ENCODE peak calls at places on chromosome 2, in four cellular contexts. F is NAMALWA, J is mucosa of descending colon, D is cardiac muscle cell. Q is an unnamed sample.

GRCh38 chr2:37644191-37644590 is 27.3 kb downstream of the CDC42EP3 start:
- DNase-seq in F (no peak), J (no peak), D (no peak), Q (no peak)

GRCh38 chr2:29293830-29294438 is 178.7 kb downstream of the CLIP4 start:
- DNase-seq in F (peak), J (no peak), D (peak), Q (peak)

GRCh38 chr2:239960929-239961661 is 64.0 kb downstream of the NDUFA10 start:
- DNase-seq in F (peak), J (no peak), D (no peak), Q (no peak)

GRCh38 chr2:239607795-239608171 is 207.0 kb upstream of the HDAC4 start:
- DNase-seq in F (no peak), J (no peak), D (no peak), Q (no peak)

GRCh38 chr2:524442-524841 is 152.8 kb downstream of the TMEM18 start:
- DNase-seq in F (no peak), J (no peak), D (no peak), Q (no peak)

GRCh38 chr2:125259441-125259840 is 1234.4 kb downstream of the CNTNAP5 start:
- DNase-seq in F (no peak), J (no peak), D (no peak), Q (peak)

GRCh38 chr2:31469648-31470047 is 55.1 kb upstream of the XDH start:
- DNase-seq in F (no peak), J (no peak), D (no peak), Q (no peak)

GRCh38 chr2:231522418-231523180 is 7.6 kb downstream of the NMUR1 start:
- DNase-seq in F (no peak), J (no peak), D (no peak), Q (no peak)

GRCh38 chr2:10303634-10304378 is 1.1 kb downstream of the HPCAL1 start:
- DNase-seq in F (peak), J (peak), D (peak), Q (peak)

GRCh38 chr2:20599861-20600461 is 50.9 kb downstream of the HS1BP3 start:
- DNase-seq in F (no peak), J (no peak), D (no peak), Q (no peak)

GRCh38 chr2:98985905-98986666 is 50.1 kb upstream of the CRACDL start:
- DNase-seq in F (peak), J (no peak), D (no peak), Q (no peak)

GRCh38 chr2:216350214-216350789 is 22.0 kb downstream of the MARCHF4 start:
- DNase-seq in F (no peak), J (no peak), D (no peak), Q (no peak)

GRCh38 chr2:22601007-22601406 is 784.0 kb upstream of the KLHL29 start:
- DNase-seq in F (no peak), J (no peak), D (no peak), Q (no peak)

GRCh38 chr2:200962821-200963128 is 685 bp downstream of the ORC2 start:
- DNase-seq in F (no peak), J (no peak), D (no peak), Q (no peak)

GRCh38 chr2:45494275-45494977 is 116.6 kb downstream of the SRBD1 start:
- DNase-seq in F (peak), J (no peak), D (peak), Q (peak)

GRCh38 chr2:110883401-110883800 is 151.0 kb downstream of the ACOXL start:
- DNase-seq in F (no peak), J (no peak), D (no peak), Q (no peak)

GRCh38 chr2:28268386-28268785 is 124.3 kb upstream of the FOSL2 start:
- DNase-seq in F (no peak), J (no peak), D (no peak), Q (no peak)

GRCh38 chr2:135175177-135175576 is 123.1 kb downstream of the RAB3GAP1 start:
- DNase-seq in F (no peak), J (no peak), D (no peak), Q (no peak)

GRCh38 chr2:26913599-26914285 is 56.7 kb upstream of the MAPRE3 start:
- DNase-seq in F (no peak), J (no peak), D (peak), Q (no peak)

GRCh38 chr2:152532241-152532640 is 185.0 kb downstream of the PRPF40A start:
- DNase-seq in F (no peak), J (no peak), D (no peak), Q (no peak)

GRCh38 chr2:10520926-10521325 is 72.8 kb upstream of the ODC1 start:
- DNase-seq in F (no peak), J (no peak), D (no peak), Q (no peak)

GRCh38 chr2:26640331-26640745 is 828 bp downstream of the CIB4 start:
- DNase-seq in F (no peak), J (no peak), D (peak), Q (no peak)

GRCh38 chr2:620456-621302 is 56.5 kb downstream of the TMEM18 start:
- DNase-seq in F (no peak), J (no peak), D (no peak), Q (no peak)

GRCh38 chr2:20212871-20213503 is 11.9 kb downstream of the SDC1 start:
- DNase-seq in F (no peak), J (no peak), D (no peak), Q (no peak)

GRCh38 chr2:96195410-96196071 is 13.1 kb downstream of the STARD7 start:
- DNase-seq in F (no peak), J (peak), D (no peak), Q (no peak)

GRCh38 chr2:74587664-74588277 is 33.3 kb downstream of the DOK1 start:
- DNase-seq in F (peak), J (peak), D (peak), Q (peak)

GRCh38 chr2:17303054-17303453 is 215.2 kb downstream of the RAD51AP2 start:
- DNase-seq in F (no peak), J (no peak), D (no peak), Q (peak)

GRCh38 chr2:229084467-229084866 is 186.6 kb downstream of the PID1 start:
- DNase-seq in F (no peak), J (no peak), D (no peak), Q (no peak)

GRCh38 chr2:63186331-63186730 is 135.7 kb downstream of the OTX1 start:
- DNase-seq in F (no peak), J (no peak), D (no peak), Q (no peak)

GRCh38 chr2:162677476-162677875 is 161.1 kb downstream of the KCNH7 start:
- DNase-seq in F (no peak), J (no peak), D (no peak), Q (no peak)

GRCh38 chr2:44246436-44246835 is 28.8 kb upstream of the SLC3A1 start:
- DNase-seq in F (no peak), J (no peak), D (no peak), Q (no peak)

GRCh38 chr2:38534746-38535403 is 67.9 kb downstream of the HNRNPLL start:
- DNase-seq in F (no peak), J (peak), D (no peak), Q (no peak)

GRCh38 chr2:151482310-151482709 is 72.6 kb downstream of the RIF1 start:
- DNase-seq in F (no peak), J (no peak), D (no peak), Q (no peak)

GRCh38 chr2:73359915-73360697 is 25.5 kb upstream of the ALMS1 start:
- DNase-seq in F (peak), J (no peak), D (no peak), Q (no peak)

GRCh38 chr2:170034596-170034995 is 143.4 kb upstream of the MYO3B start:
- DNase-seq in F (no peak), J (no peak), D (no peak), Q (no peak)

GRCh38 chr2:24824966-24825882 is 32.0 kb downstream of the CENPO start:
- DNase-seq in F (no peak), J (no peak), D (no peak), Q (no peak)

GRCh38 chr2:199485732-199486335 is 28.1 kb upstream of the SATB2 start:
- DNase-seq in F (peak), J (peak), D (peak), Q (peak)

Q was measured in MM.1S.